ENCODE peak calls at places on chromosomes 5 and 9, in six cellular contexts. Y is activated CD4-positive, alpha-beta T cell treated with anti-CD3 and anti-CD28 coated beads, Interleukin-2, amount 10 ng/mL, durations not matched to agents 7 days and 5 days; V is SK-N-DZ; D is adipocyte; B is T1000; G is stimulated activated CD4-positive, alpha-beta T cell treated with anti-CD3 and anti-CD28 coated beads, Interleukin-12 subunit alpha, Interleukin-12 subunit beta, amount 100 ng/mL, for 4 hours. S is an unnamed sample.

GRCh38 chr5:143506881-143507552 is 103.5 kb upstream of the NR3C1 start:
- DNase-seq in D (peak), G (no peak), V (no peak), B (peak), Y (no peak), S (peak)

GRCh38 chr5:3980146-3980545 is 384.5 kb downstream of the IRX1 start:
- DNase-seq in Y (no peak), V (no peak), D (no peak), B (no peak), G (no peak), S (no peak)

GRCh38 chr9:95645992-95646391 is 129.2 kb upstream of the PTCH1 start:
- DNase-seq in Y (no peak), B (no peak), V (no peak), G (no peak), D (no peak), S (no peak)

GRCh38 chr5:131810510-131811249 is 13.9 kb upstream of the FNIP1 start:
- DNase-seq in G (no peak), Y (peak), V (no peak), D (peak), B (no peak), S (peak)

GRCh38 chr5:33612386-33612785 is 171.6 kb downstream of the TARS1 start:
- DNase-seq in G (no peak), B (no peak), D (peak), Y (no peak), V (no peak), S (peak)

GRCh38 chr9:137187386-137187785 is 974 bp downstream of the ANAPC2 start:
- DNase-seq in B (no peak), Y (no peak), D (no peak), G (no peak), V (no peak), S (no peak)

GRCh38 chr9:71895122-71895521 is 15.9 kb downstream of the ABHD17B start:
- DNase-seq in B (no peak), G (no peak), Y (no peak), D (no peak), V (no peak), S (peak)

GRCh38 chr5:92687793-92688467 is 893.1 kb downstream of the NR2F1-AS1 start:
- DNase-seq in D (peak), V (peak), B (no peak), Y (no peak), G (no peak), S (peak)

GRCh38 chr5:100905259-100905914 is 2.3 kb upstream of the ST8SIA4 start:
- DNase-seq in D (no peak), B (no peak), G (no peak), Y (peak), V (no peak), S (no peak)

GRCh38 chr9:109493648-109494047 is 4.5 kb downstream of the PTPN3 start:
- DNase-seq in Y (no peak), V (peak), B (no peak), D (no peak), G (no peak), S (no peak)

GRCh38 chr5:171776747-171777419 is 8.7 kb upstream of the SMIM23 start:
- DNase-seq in D (no peak), V (no peak), Y (no peak), B (no peak), G (no peak), S (no peak)

GRCh38 chr5:134997015-134997414 is 29.3 kb downstream of the CATSPER3 start:
- DNase-seq in Y (no peak), D (no peak), V (no peak), B (no peak), G (no peak), S (no peak)

GRCh38 chr5:147483197-147483790 is 26.6 kb downstream of the DPYSL3 start:
- DNase-seq in B (no peak), Y (no peak), D (peak), G (no peak), V (peak), S (peak)

GRCh38 chr5:179357036-179357435 is 11.8 kb upstream of the ADAMTS2 start:
- DNase-seq in D (peak), G (no peak), V (no peak), B (no peak), Y (no peak), S (no peak)

GRCh38 chr9:127347831-127348699 is 48.9 kb upstream of the SLC2A8 start:
- DNase-seq in V (peak), B (no peak), Y (no peak), G (no peak), D (peak), S (peak)

GRCh38 chr5:84688566-84688965 is 303.9 kb upstream of the EDIL3 start:
- DNase-seq in G (no peak), D (peak), V (no peak), B (peak), Y (no peak), S (peak)

GRCh38 chr5:39197556-39197955 is 21.8 kb downstream of the FYB1 start:
- DNase-seq in Y (peak), B (no peak), D (no peak), V (no peak), G (no peak), S (no peak)

GRCh38 chr9:113376634-113377531 is at the start of gene HDHD3:
- DNase-seq in V (peak), Y (peak), B (peak), D (peak), G (peak), S (peak)

GRCh38 chr9:85603920-85604319 is 137.8 kb downstream of the AGTPBP1 start:
- DNase-seq in D (no peak), Y (no peak), G (no peak), V (no peak), B (no peak), S (no peak)

GRCh38 chr5:78574731-78575161 is 73.8 kb downstream of the LHFPL2 start:
- DNase-seq in V (no peak), G (no peak), D (no peak), Y (no peak), B (no peak), S (peak)

GRCh38 chr9:127796225-127796813 is 6.4 kb upstream of the FPGS start:
- DNase-seq in Y (no peak), G (no peak), B (no peak), D (no peak), V (no peak), S (no peak)

GRCh38 chr9:112569186-112569585 is 82.6 kb downstream of the KIAA1958 start:
- DNase-seq in V (no peak), D (peak), G (no peak), Y (no peak), B (no peak), S (peak)

GRCh38 chr9:18238752-18239151 is 235.2 kb upstream of the ADAMTSL1 start:
- DNase-seq in B (no peak), Y (no peak), V (no peak), D (peak), G (no peak), S (no peak)

GRCh38 chr5:159199780-159200179 is 9.6 kb downstream of the RNF145 start:
- DNase-seq in D (no peak), V (no peak), G (no peak), Y (no peak), B (no peak), S (no peak)

GRCh38 chr5:133294380-133294779 is 242.6 kb downstream of the HSPA4 start:
- DNase-seq in G (no peak), D (no peak), V (no peak), B (no peak), Y (no peak), S (no peak)

GRCh38 chr9:92654481-92655301 is 15.2 kb downstream of the IPPK start:
- DNase-seq in D (no peak), Y (no peak), B (no peak), V (no peak), G (no peak), S (peak)

GRCh38 chr5:102421647-102422046 is 77.2 kb downstream of the SLCO6A1 start:
- DNase-seq in B (no peak), G (no peak), D (no peak), V (peak), Y (no peak), S (no peak)

GRCh38 chr5:58457040-58457439 is 2.8 kb downstream of the PLK2 start:
- DNase-seq in B (no peak), V (no peak), G (no peak), Y (no peak), D (no peak), S (peak)

GRCh38 chr5:159190170-159190569 is 19.2 kb downstream of the RNF145 start:
- DNase-seq in G (no peak), D (no peak), V (no peak), B (no peak), Y (no peak), S (no peak)

GRCh38 chr5:39605966-39606591 is 181.3 kb upstream of the DAB2 start:
- DNase-seq in D (peak), B (no peak), G (no peak), Y (no peak), V (no peak), S (no peak)

GRCh38 chr9:70120834-70121510 is 77.3 kb downstream of the MAMDC2 start:
- DNase-seq in B (peak), D (peak), G (no peak), V (no peak), Y (no peak), S (peak)

GRCh38 chr5:71829206-71829605 is 110.1 kb downstream of the CARTPT start:
- DNase-seq in Y (no peak), D (no peak), G (no peak), B (no peak), V (no peak), S (no peak)

GRCh38 chr9:133278161-133279131 is 3.4 kb upstream of the ABO start:
- DNase-seq in V (no peak), B (no peak), D (no peak), G (no peak), Y (no peak), S (no peak)

GRCh38 chr5:132591140-132591539 is 34.4 kb downstream of the RAD50 start:
- DNase-seq in B (no peak), Y (no peak), G (no peak), D (peak), V (no peak), S (no peak)

GRCh38 chr9:5438301-5439162 is 807 bp upstream of the PLGRKT start:
- DNase-seq in G (peak), V (no peak), D (peak), Y (peak), B (no peak), S (peak)

GRCh38 chr5:124700930-124701458 is 45.4 kb downstream of the ZNF608 start:
- DNase-seq in G (no peak), D (no peak), V (no peak), B (no peak), Y (no peak), S (no peak)

GRCh38 chr9:83622814-83623633 is at the start of gene IDNK:
- DNase-seq in V (peak), G (peak), D (peak), Y (peak), B (peak), S (peak)

GRCh38 chr5:157718529-157718928 is 12.7 kb upstream of the THG1L start:
- DNase-seq in Y (peak), G (no peak), D (peak), B (no peak), V (peak), S (peak)

GRCh38 chr5:160852049-160852448 is at the start of gene ATP10B:
- DNase-seq in G (no peak), V (no peak), B (no peak), Y (no peak), D (no peak), S (no peak)